ENCODE peak calls at places on chromosomes 2 and 18, in four cellular contexts. One of them, this sample, is unnamed.

GRCh38 chr2:120952318-120952717 is 216.7 kb downstream of the GLI2 start:
- DNase-seq in A673: no peak
- DNase-seq in IMR-90: peak; percentile 55
- DNase-seq in PC-9: peak; percentile 25
- DNase-seq in this sample: peak; percentile 66

GRCh38 chr2:230907361-230908093 is 17.5 kb downstream of the GPR55 start:
- DNase-seq in A673: no peak
- DNase-seq in IMR-90: no peak
- DNase-seq in PC-9: no peak
- DNase-seq in this sample: no peak

GRCh38 chr2:28250006-28250405 is 142.7 kb upstream of the FOSL2 start:
- DNase-seq in A673: peak; percentile 31
- DNase-seq in IMR-90: peak; percentile 91
- DNase-seq in PC-9: peak; percentile 85
- DNase-seq in this sample: peak; percentile 52

GRCh38 chr2:128442053-128442751 is 123.5 kb upstream of the HS6ST1 start:
- DNase-seq in A673: no peak
- DNase-seq in IMR-90: peak; percentile 16
- DNase-seq in PC-9: no peak
- DNase-seq in this sample: no peak

GRCh38 chr2:8193686-8194615 is 487.9 kb upstream of the ID2 start:
- DNase-seq in A673: peak; percentile 18
- DNase-seq in IMR-90: no peak
- DNase-seq in PC-9: no peak
- DNase-seq in this sample: no peak

GRCh38 chr2:176454893-176455810 is 185.9 kb downstream of the MTX2 start:
- DNase-seq in A673: peak; percentile 85
- DNase-seq in IMR-90: peak; percentile 65
- DNase-seq in PC-9: peak; percentile 80
- DNase-seq in this sample: peak; percentile 79

GRCh38 chr2:30985493-30986292 is 152.5 kb downstream of the GALNT14 start:
- DNase-seq in A673: no peak
- DNase-seq in IMR-90: no peak
- DNase-seq in PC-9: no peak
- DNase-seq in this sample: no peak

GRCh38 chr2:174337337-174338154 is 2.8 kb downstream of the SP9 start:
- DNase-seq in A673: peak; percentile 47
- DNase-seq in IMR-90: no peak
- DNase-seq in PC-9: no peak
- DNase-seq in this sample: no peak

GRCh38 chr2:238202326-238203103 is 980 bp downstream of the ILKAP start:
- DNase-seq in A673: peak; percentile 19
- DNase-seq in IMR-90: peak; percentile 18
- DNase-seq in PC-9: no peak
- DNase-seq in this sample: peak; percentile 33

GRCh38 chr2:144607899-144608477 is 88.1 kb upstream of the ZEB2 start:
- DNase-seq in A673: no peak
- DNase-seq in IMR-90: peak; percentile 75
- DNase-seq in PC-9: no peak
- DNase-seq in this sample: peak; percentile 32

GRCh38 chr2:171963198-171963597 is 36.6 kb upstream of the METAP1D start:
- DNase-seq in A673: no peak
- DNase-seq in IMR-90: no peak
- DNase-seq in PC-9: no peak
- DNase-seq in this sample: no peak

GRCh38 chr2:198374375-198375072 is 570.1 kb downstream of the PLCL1 start:
- DNase-seq in A673: peak; percentile 67
- DNase-seq in IMR-90: peak; percentile 70
- DNase-seq in PC-9: peak; percentile 5
- DNase-seq in this sample: peak; percentile 74

GRCh38 chr2:138321458-138321857 is 180.1 kb upstream of the SPOPL start:
- DNase-seq in A673: no peak
- DNase-seq in IMR-90: no peak
- DNase-seq in PC-9: no peak
- DNase-seq in this sample: no peak

GRCh38 chr2:38523728-38524437 is 78.8 kb downstream of the HNRNPLL start:
- DNase-seq in A673: no peak
- DNase-seq in IMR-90: no peak
- DNase-seq in PC-9: no peak
- DNase-seq in this sample: no peak

GRCh38 chr2:15771124-15771523 is 169.2 kb upstream of the MYCN start:
- DNase-seq in A673: no peak
- DNase-seq in IMR-90: no peak
- DNase-seq in PC-9: no peak
- DNase-seq in this sample: no peak

GRCh38 chr2:113854970-113855740 is 34.7 kb upstream of the ACTR3 start:
- DNase-seq in A673: no peak
- DNase-seq in IMR-90: no peak
- DNase-seq in PC-9: no peak
- DNase-seq in this sample: no peak

GRCh38 chr2:24421668-24422067 is 61.3 kb upstream of the ITSN2 start:
- DNase-seq in A673: peak; percentile 84
- DNase-seq in IMR-90: peak; percentile 24
- DNase-seq in PC-9: peak; percentile 36
- DNase-seq in this sample: peak; percentile 58

GRCh38 chr2:102848366-102848839 is 86.6 kb downstream of the TMEM182 start:
- DNase-seq in A673: peak; percentile 87
- DNase-seq in IMR-90: peak; percentile 3
- DNase-seq in PC-9: peak; percentile 66
- DNase-seq in this sample: peak; percentile 50

GRCh38 chr2:117828870-117829269 is 14.4 kb downstream of the DDX18 start:
- DNase-seq in A673: no peak
- DNase-seq in IMR-90: no peak
- DNase-seq in PC-9: no peak
- DNase-seq in this sample: no peak
- TF ChIP-seq CTCF in A673: no peak
- TF ChIP-seq CTCF in IMR-90: no peak
- TF ChIP-seq CTCF in PC-9: no peak
- TF ChIP-seq CTCF in this sample: no peak

DNA sequence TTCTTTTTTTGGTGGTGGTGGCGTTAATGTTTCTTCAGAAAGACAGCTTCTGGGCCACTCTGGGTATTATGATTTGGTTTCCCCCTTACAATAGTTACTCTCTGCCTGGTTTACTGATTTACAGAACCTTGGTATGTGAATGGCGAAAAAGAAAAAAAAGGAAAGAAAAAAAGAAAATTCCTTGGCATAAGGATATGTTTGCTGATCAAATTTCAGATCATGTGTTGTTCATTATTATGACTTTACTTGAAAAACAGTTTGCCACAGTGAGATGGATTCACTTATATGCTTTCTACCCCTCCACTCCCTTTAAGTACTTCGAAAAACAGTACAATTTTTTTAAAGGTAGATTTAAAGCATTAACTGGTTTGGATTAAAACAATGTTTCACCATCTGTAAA is 21.0 kb downstream of the BCL11A start:
- DNase-seq in A673: no peak
- DNase-seq in IMR-90: no peak
- DNase-seq in PC-9: no peak
- DNase-seq in this sample: no peak
- H3K4me3 ChIP-seq in A673: no peak overlapping the region
- H3K4me3 ChIP-seq in IMR-90: no peak overlapping the region
- H3K4me3 ChIP-seq in PC-9: no peak overlapping the region
- H3K4me3 ChIP-seq in this sample: no peak overlapping the region

DNA sequence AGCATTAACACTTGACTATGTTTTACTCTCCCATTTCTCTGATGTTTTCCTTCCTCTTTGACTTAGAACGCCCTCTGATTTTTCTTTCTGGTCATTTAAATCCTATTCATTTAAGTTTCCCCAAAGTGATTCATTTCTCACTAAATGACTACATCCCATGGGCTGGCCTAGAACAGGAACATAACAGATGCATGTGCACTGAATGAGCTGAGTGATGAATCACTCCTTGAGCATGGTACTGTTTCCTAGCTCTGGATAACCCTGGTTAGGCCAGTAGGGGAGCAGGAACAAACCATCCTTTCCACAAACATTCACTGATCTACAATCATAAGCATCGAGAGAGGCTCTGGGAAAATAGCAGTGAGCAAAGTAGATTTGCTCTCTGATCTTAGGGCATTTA is 221.9 kb upstream of the SETBP1 start:
- DNase-seq in A673: no peak
- DNase-seq in IMR-90: peak; percentile 32
- DNase-seq in PC-9: no peak
- DNase-seq in this sample: peak; percentile 92
- TF ChIP-seq CTCF in A673: no peak
- TF ChIP-seq CTCF in IMR-90: no peak
- TF ChIP-seq CTCF in PC-9: no peak
- TF ChIP-seq CTCF in this sample: peak; percentile 54

GRCh38 chr2:228181098-228182019 is at the start of gene SPHKAP:
- DNase-seq in A673: peak; percentile 66
- DNase-seq in IMR-90: no peak
- DNase-seq in PC-9: no peak
- DNase-seq in this sample: no peak
- H3K4me3 ChIP-seq in A673: peak within 1 kb of the TSS; percentile 66
- H3K4me3 ChIP-seq in IMR-90: no peak within 1 kb of the TSS
- H3K4me3 ChIP-seq in PC-9: no peak within 1 kb of the TSS
- H3K4me3 ChIP-seq in this sample: no peak within 1 kb of the TSS

GRCh38 chr2:10266133-10266620 is 36.5 kb upstream of the HPCAL1 start:
- DNase-seq in A673: no peak
- DNase-seq in IMR-90: peak; percentile 56
- DNase-seq in PC-9: no peak
- DNase-seq in this sample: peak; percentile 70
- TF ChIP-seq CTCF in A673: no peak
- TF ChIP-seq CTCF in IMR-90: no peak
- TF ChIP-seq CTCF in PC-9: no peak
- TF ChIP-seq CTCF in this sample: peak; percentile 18

GRCh38 chr2:20578266-20578894 is 72.5 kb downstream of the HS1BP3 start:
- DNase-seq in A673: no peak
- DNase-seq in IMR-90: no peak
- DNase-seq in PC-9: no peak
- DNase-seq in this sample: no peak

GRCh38 chr2:20575935-20576597 is 74.8 kb downstream of the HS1BP3 start:
- DNase-seq in A673: no peak
- DNase-seq in IMR-90: no peak
- DNase-seq in PC-9: no peak
- DNase-seq in this sample: no peak

GRCh38 chr2:20577495-20578235 is 73.2 kb downstream of the HS1BP3 start:
- DNase-seq in A673: no peak
- DNase-seq in IMR-90: peak; percentile 85
- DNase-seq in PC-9: peak; percentile 84
- DNase-seq in this sample: peak; percentile 90

GRCh38 chr2:20575414-20575813 is 75.5 kb downstream of the HS1BP3 start:
- DNase-seq in A673: no peak
- DNase-seq in IMR-90: no peak
- DNase-seq in PC-9: no peak
- DNase-seq in this sample: no peak

DNA sequence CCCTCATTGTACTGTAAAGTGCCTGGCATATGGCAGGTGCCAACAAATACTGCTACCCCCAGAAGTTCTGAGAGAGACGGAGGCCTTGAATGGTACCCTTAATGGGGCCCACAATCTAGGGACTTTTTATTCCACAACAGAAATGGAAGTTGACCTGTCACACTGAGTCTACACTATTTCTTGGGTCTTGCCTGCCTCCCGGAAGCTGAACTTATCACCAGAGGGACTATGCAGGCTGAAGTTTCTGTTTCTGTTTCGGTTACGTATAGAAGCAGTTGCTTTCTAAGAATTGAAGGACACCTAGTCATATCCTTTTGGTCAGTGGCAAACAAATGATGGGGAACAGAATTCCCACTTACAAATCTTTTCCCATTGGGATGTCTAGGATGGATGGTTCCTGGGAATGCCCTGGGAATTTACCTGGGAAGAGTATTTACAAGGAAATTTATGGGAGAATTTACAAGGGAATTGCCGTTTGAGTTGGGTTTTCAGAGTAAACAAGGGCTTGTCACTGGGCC is 74.2 kb downstream of the HS1BP3 start:
- DNase-seq in A673: no peak
- DNase-seq in IMR-90: no peak
- DNase-seq in PC-9: no peak
- DNase-seq in this sample: no peak
- H3K4me3 ChIP-seq in A673: no peak overlapping the region
- H3K4me3 ChIP-seq in IMR-90: no peak overlapping the region
- H3K4me3 ChIP-seq in PC-9: no peak overlapping the region
- H3K4me3 ChIP-seq in this sample: no peak overlapping the region

DNA sequence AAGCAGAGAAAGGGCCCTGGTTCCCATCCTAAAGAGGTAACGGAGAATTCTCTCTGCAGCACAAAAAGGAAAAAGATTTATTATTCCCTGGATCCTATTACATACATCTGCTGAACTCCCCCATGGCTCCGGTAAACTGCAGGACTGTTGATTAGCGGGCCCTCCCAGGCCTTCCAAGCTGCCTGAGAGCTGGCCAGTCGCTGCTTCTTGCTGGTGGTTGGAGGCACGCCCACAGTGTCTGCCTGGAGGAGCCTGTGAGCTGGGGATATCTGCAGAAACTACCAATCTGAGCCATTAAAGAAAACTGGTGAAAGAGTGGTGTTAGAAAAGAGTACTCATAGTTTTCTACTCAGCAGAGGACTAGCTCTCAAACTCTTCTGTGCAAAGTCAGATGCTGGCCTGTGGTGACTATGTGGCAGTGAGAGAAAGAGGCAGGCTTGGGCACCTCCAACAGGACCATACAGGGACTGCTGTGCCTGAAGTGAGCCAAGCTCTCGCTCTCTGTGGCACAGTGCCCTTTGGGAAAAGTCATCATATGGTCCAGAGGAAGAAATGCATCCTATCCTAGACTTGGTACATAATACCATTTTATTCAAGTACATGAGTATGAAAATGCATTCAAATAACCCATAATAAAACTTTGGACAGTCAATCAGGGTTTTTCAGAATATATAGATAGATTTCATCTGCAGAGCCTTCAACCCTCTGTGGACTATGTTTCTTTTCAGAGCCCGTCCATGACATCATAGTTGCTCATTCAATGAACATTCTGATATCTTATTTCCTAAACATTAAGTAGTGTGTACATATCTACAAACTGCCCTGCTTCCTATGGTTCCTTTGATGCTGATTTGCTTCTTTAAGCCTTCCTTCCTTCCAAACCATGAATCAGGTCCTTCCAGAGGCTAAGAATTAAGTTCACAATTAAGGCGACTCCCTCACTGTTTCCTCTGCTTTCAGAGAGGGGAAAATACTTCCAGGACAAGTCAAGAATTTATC is 242.0 kb upstream of the LYPD1 start:
- DNase-seq in A673: peak; percentile 23
- DNase-seq in IMR-90: peak; percentile 61
- DNase-seq in PC-9: no peak
- DNase-seq in this sample: no peak
- TF ChIP-seq CTCF in A673: peak; percentile 25
- TF ChIP-seq CTCF in IMR-90: peak; percentile 24
- TF ChIP-seq CTCF in PC-9: no peak
- TF ChIP-seq CTCF in this sample: no peak

GRCh38 chr2:127405252-127405605 is 13.0 kb upstream of the PROC start:
- DNase-seq in A673: no peak
- DNase-seq in IMR-90: no peak
- DNase-seq in PC-9: no peak
- DNase-seq in this sample: no peak
- H3K4me3 ChIP-seq in A673: no peak overlapping the region
- H3K4me3 ChIP-seq in IMR-90: no peak overlapping the region
- H3K4me3 ChIP-seq in PC-9: no peak overlapping the region
- H3K4me3 ChIP-seq in this sample: no peak overlapping the region

DNA sequence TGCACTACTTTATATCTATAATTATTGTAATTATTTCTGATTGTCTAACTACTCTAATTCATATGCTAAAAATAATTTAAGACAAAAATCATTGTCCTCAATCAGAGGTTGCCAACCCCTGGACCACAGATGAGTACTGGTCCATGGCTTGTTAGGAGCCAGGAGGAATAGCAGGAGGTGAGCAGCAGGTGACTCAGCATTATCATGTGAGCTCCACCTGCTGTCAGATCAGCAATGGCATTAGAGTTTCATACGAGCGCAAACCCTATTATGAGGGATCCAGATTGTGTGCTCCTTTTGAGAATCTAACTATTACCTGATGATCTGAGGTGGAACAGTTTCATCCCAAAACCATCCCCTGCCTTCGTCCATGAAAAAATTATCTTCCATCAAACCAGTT is 1434.4 kb downstream of the LRP1B start:
- DNase-seq in A673: no peak
- DNase-seq in IMR-90: no peak
- DNase-seq in PC-9: no peak
- DNase-seq in this sample: no peak
- TF ChIP-seq CTCF in A673: no peak
- TF ChIP-seq CTCF in IMR-90: no peak
- TF ChIP-seq CTCF in PC-9: no peak
- TF ChIP-seq CTCF in this sample: no peak